ENCODE peak calls at places on chromosomes 5 and 9, in five cellular contexts. P is hepatocyte, L is OCI-LY7, I is HCT116, X is PC-3. F is an unnamed sample.

GRCh38 chr5:135230326-135230925 is 168.6 kb downstream of the MACROH2A1 start:
- DNase-seq in P (peak; percentile 54), L (no peak), I (no peak), X (no peak), F (no peak)

GRCh38 chr5:4419276-4419675 is 720.9 kb upstream of the ADAMTS16 start:
- DNase-seq in P (no peak), L (no peak), I (no peak), X (no peak), F (no peak)

GRCh38 chr9:89080193-89080592 is 88.9 kb downstream of the S1PR3 start:
- DNase-seq in P (no peak), L (no peak), I (no peak), X (no peak), F (no peak)

GRCh38 chr9:93960221-93960970 is 5.2 kb upstream of the BARX1 start:
- DNase-seq in P (peak; percentile 51), L (no peak), I (no peak), X (peak; percentile 20), F (peak; percentile 69)

GRCh38 chr5:173671121-173671949 is 54.9 kb upstream of the BOD1 start:
- DNase-seq in P (peak; percentile 40), L (no peak), I (no peak), X (no peak), F (no peak)

GRCh38 chr5:145471831-145472616 is 363.1 kb downstream of the PRELID2 start:
- DNase-seq in P (peak; percentile 13), L (no peak), I (no peak), X (peak; percentile 58), F (peak; percentile 72)

GRCh38 chr9:91567642-91568274 is 144.1 kb upstream of the NFIL3 start:
- DNase-seq in P (peak; percentile 22), L (no peak), I (no peak), X (no peak), F (no peak)

GRCh38 chr9:69932901-69933300 is 110.7 kb upstream of the MAMDC2 start:
- DNase-seq in P (peak; percentile 43), L (peak; percentile 5), I (peak; percentile 39), X (peak; percentile 54), F (peak; percentile 73)

GRCh38 chr5:89293849-89294248 is 410.9 kb upstream of the MEF2C start:
- DNase-seq in P (no peak), L (no peak), I (no peak), X (no peak), F (no peak)

GRCh38 chr5:139108056-139108811 is 89.9 kb downstream of the SIL1 start:
- DNase-seq in P (no peak), L (no peak), I (no peak), X (no peak), F (peak; percentile 29)

GRCh38 chr9:136171009-136171800 is 33.7 kb downstream of the LHX3 start:
- DNase-seq in P (peak; percentile 71), L (no peak), I (no peak), X (no peak), F (peak; percentile 95)

GRCh38 chr5:28512648-28513047 is 1474.3 kb upstream of the CDH9 start:
- DNase-seq in P (no peak), L (no peak), I (no peak), X (no peak), F (no peak)

GRCh38 chr9:136674786-136675349 is 12.2 kb downstream of the EGFL7 start:
- DNase-seq in P (peak; percentile 79), L (no peak), I (no peak), X (no peak), F (no peak)

GRCh38 chr5:163869611-163870010 is 364.2 kb downstream of the MAT2B start:
- DNase-seq in P (no peak), L (no peak), I (no peak), X (no peak), F (no peak)

GRCh38 chr5:134026521-134027202 is 21.9 kb upstream of the VDAC1 start:
- DNase-seq in P (peak; percentile 83), L (peak; percentile 69), I (peak; percentile 56), X (peak; percentile 73), F (peak; percentile 83)

GRCh38 chr9:122742003-122742402 is at the start of gene OR1L6:
- DNase-seq in P (no peak), L (no peak), I (no peak), X (no peak), F (no peak)

GRCh38 chr9:129486496-129487306 is 134.2 kb downstream of the C9orf50 start:
- DNase-seq in P (no peak), L (no peak), I (no peak), X (no peak), F (peak; percentile 29)

GRCh38 chr5:124746916-124747769 is 704 bp upstream of the ZNF608 start:
- DNase-seq in P (peak; percentile 93), L (peak; percentile 93), I (peak; percentile 80), X (peak; percentile 56), F (peak; percentile 93)

GRCh38 chr5:34053571-34054271 is 10.7 kb upstream of the C1QTNF3 start:
- DNase-seq in P (no peak), L (no peak), I (no peak), X (no peak), F (peak; percentile 21)

GRCh38 chr5:34053133-34053532 is 10.1 kb upstream of the C1QTNF3 start:
- DNase-seq in P (peak; percentile 15), L (no peak), I (no peak), X (peak; percentile 89), F (no peak)

GRCh38 chr5:34048143-34048542 is 5.1 kb upstream of the C1QTNF3 start:
- DNase-seq in P (no peak), L (no peak), I (no peak), X (no peak), F (no peak)

GRCh38 chr5:34054330-34054729 is 11.3 kb upstream of the C1QTNF3 start:
- DNase-seq in P (no peak), L (no peak), I (no peak), X (no peak), F (no peak)

DNA sequence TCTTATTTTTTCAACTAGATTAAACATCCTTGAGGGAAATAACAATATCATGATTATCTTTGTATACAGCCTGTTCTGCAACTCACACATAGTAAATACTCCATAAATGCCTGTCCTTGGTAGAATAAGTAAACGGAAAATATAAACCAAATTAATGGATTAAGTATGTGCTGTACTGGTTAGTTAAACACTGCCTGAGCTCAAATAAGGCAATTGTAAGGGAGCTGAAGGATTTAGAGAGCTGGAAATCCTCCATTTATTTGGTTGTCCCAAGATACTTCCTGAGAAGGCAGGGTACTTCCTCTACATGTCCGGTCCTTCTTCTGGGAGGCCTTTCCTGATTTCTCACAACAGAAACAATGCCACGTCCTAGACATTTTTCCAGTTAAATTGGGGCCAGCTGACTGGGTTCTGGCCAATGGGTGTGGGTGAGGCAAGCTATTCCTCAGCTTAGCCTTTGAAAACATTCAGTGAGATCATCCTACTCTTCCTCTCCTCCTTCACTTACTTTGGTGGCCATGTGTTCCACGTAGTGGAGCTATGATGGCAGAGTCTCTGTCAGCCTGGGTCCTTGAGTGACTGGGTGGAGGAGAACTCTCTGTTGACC is 8.5 kb upstream of the C1QTNF3 start:
- DNase-seq in P (no peak), L (no peak), I (no peak), X (no peak), F (no peak)
- TF ChIP-seq EZH2phosphoT487 in P (no peak), L (no peak), I (no peak), X (no peak), F (no peak)

DNA sequence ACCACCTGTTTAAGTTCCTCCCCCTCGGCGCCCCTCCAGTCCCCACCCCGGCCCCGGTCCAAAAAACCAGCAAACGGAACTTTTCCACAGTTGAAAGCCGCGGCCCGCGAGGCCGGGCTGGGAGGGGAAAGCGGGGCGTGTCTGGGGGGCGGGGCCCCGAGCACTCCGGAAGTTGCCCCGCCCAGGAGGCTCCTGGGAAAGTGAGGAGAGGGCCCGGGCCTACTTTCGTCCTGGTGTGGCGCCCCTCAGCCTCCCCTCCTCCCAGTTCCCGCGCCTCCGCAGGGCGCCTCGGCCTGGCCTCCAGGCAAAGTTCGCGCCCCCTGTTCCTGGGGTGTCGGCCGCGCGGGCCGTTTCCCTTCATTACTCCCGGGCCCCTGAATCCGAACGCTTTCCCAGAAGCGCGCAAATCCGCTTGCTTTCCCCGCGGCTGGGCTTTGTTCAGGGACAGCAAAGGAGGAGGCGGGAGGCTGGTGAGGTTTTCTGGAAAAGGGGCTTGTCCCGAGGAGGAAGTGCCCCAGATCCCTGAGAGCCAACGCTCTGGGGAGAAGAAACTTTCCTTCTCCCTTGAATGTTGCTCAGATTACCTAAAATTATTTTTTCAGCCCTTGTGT is 4.4 kb upstream of the DMRT3 start:
- DNase-seq in P (peak; percentile 37), L (no peak), I (no peak), X (no peak), F (peak; percentile 92)
- H2AFZ ChIP-seq in P (peak overlapping the region; percentile 12), L (no peak overlapping the region), I (no peak overlapping the region), X (no peak overlapping the region), F (peak overlapping the region; percentile 56)

DNA sequence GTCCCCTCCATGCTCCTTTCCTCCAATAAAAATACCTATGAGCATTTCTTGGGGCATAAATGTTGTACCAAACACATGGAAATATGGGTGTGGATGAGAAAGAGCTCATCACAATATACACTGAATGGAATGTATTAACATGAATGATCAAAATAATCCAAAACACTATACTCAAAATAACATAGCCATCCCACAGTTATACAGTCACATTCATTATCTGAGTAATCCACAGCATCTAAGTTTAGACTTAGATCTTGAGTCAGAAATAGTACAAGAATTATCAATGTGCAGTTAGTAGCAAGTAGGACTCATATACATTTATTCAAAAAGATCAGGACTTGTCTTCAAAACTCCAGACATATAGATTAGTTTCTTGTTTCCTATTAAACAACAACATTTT is 175.2 kb upstream of the NREP start:
- DNase-seq in P (no peak), L (no peak), I (no peak), X (no peak), F (no peak)
- TF ChIP-seq EZH2phosphoT487 in P (no peak), L (no peak), I (no peak), X (no peak), F (no peak)

DNA sequence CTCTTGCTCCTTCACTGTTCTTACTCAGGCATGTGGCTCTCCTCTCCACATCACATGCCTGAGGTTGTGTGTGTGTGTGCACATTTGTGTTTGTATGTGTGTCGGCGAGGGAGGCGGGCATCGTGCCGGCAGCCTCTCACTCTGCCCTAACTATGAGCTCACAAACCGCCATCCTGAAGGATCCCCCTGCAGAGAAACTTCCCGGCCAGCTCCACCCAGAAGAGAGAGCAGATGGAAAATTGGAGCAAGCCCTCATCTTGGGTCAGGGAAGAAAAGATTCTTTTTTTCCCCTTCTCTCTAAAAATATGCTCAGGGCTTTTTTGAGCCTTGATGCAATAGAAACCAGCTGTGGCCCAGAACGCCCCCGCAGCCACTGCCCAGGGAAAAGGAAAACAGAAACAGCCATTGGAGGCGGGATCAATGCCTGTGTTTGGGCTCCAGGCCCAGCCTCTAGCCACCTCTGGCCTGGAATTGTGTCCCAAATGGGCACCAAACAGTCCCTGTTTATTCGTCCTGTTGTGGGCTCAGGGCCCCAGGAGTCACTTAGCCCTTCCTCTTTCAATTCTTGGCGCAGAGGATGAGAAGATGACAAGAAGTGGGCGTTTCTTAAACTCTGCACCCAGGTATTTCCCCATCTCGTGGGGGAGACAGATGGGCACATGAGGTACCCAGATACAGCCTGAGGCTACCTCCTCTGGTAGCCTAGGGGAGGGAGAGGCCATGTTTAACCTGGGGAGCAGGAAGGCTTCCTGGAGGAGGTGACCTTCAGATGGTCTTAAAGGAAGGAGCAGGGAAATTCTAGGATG is 151.5 kb downstream of the RGS3 start:
- DNase-seq in P (peak; percentile 55), L (no peak), I (no peak), X (no peak), F (no peak)
- H2AFZ ChIP-seq in P (no peak overlapping the region), L (peak overlapping the region; percentile 27), I (no peak overlapping the region), X (no peak overlapping the region), F (no peak overlapping the region)

GRCh38 chr5:14153071-14153864 is 10.1 kb downstream of the TRIO start:
- DNase-seq in P (no peak), L (no peak), I (no peak), X (no peak), F (no peak)
- TF ChIP-seq EZH2phosphoT487 in P (no peak), L (no peak), I (no peak), X (no peak), F (no peak)